ENCODE peak calls at places on chromosomes 13 and 19, in nine cellular contexts. Z is progenitor cell of endocrine pancreas; M is hepatocyte; Y is Kasumi-1; R is A172; W is stimulated activated effector memory CD8-positive, alpha-beta T cell treated with anti-CD3 and anti-CD28 coated beads, Interleukin-12 subunit alpha, Interleukin-12 subunit beta, amount 100 ng/mL, for 72 hours; J is foreskin keratinocyte; N is kidney epithelial cell; E is M059J. U is an unnamed sample.

GRCh38 chr19:39140195-39140516 is 14.6 kb downstream of the PAK4 start:
- DNase-seq in Z (no peak), M (no peak), Y (no peak), R (no peak), W (no peak), J (no peak), N (no peak), E (no peak), U (no peak)

GRCh38 chr19:6260912-6261636 is 18.7 kb downstream of the MLLT1 start:
- DNase-seq in Z (no peak), M (peak; percentile 54), Y (peak; percentile 36), R (no peak), W (no peak), J (no peak), N (no peak), E (peak; percentile 25), U (no peak)

GRCh38 chr19:3407556-3408516 is 41.5 kb downstream of the NFIC start:
- DNase-seq in Z (no peak), M (no peak), Y (no peak), R (no peak), W (no peak), J (no peak), N (no peak), E (no peak), U (no peak)

GRCh38 chr19:31220540-31220939 is 128.7 kb downstream of the TSHZ3 start:
- DNase-seq in Z (no peak), M (no peak), Y (peak; percentile 21), R (peak; percentile 30), W (no peak), J (no peak), N (no peak), E (peak; percentile 28), U (peak; percentile 23)

GRCh38 chr13:96935971-96936370 is 58.3 kb downstream of the OXGR1 start:
- DNase-seq in Z (no peak), M (no peak), Y (no peak), R (no peak), W (no peak), J (no peak), N (no peak), E (no peak), U (no peak)

GRCh38 chr13:80504453-80504852 is 163.5 kb upstream of the SPRY2 start:
- DNase-seq in Z (no peak), M (no peak), Y (no peak), R (no peak), W (no peak), J (no peak), N (no peak), E (no peak), U (no peak)

GRCh38 chr13:23703241-23703640 is 133.0 kb downstream of the TNFRSF19 start:
- DNase-seq in Z (no peak), M (no peak), Y (no peak), R (no peak), W (no peak), J (no peak), N (no peak), E (no peak), U (no peak)

GRCh38 chr19:18208098-18208951 is 4.5 kb upstream of the RAB3A start:
- DNase-seq in Z (no peak), M (no peak), Y (peak; percentile 37), R (no peak), W (peak; percentile 57), J (no peak), N (no peak), E (no peak), U (no peak)

GRCh38 chr19:5308471-5309437 is 31.9 kb downstream of the PTPRS start:
- DNase-seq in Z (no peak), M (peak; percentile 38), Y (no peak), R (peak; percentile 29), W (no peak), J (peak; percentile 61), N (no peak), E (peak; percentile 77), U (no peak)

GRCh38 chr13:94344126-94344863 is 135.2 kb downstream of the DCT start:
- DNase-seq in Z (no peak), M (no peak), Y (no peak), R (no peak), W (no peak), J (no peak), N (no peak), E (no peak), U (no peak)

GRCh38 chr13:112473818-112474217 is 97.7 kb downstream of the SPACA7 start:
- DNase-seq in Z (no peak), M (no peak), Y (no peak), R (no peak), W (no peak), J (no peak), N (no peak), E (no peak), U (no peak)

GRCh38 chr13:37869756-37870488 is at the start of gene TRPC4:
- DNase-seq in Z (peak; percentile 49), M (peak; percentile 78), Y (no peak), R (peak; percentile 59), W (no peak), J (peak; percentile 35), N (peak; percentile 21), E (peak; percentile 90), U (no peak)

GRCh38 chr13:21243045-21243842 is 66.8 kb downstream of the MRPL57 start:
- DNase-seq in Z (no peak), M (no peak), Y (no peak), R (no peak), W (no peak), J (no peak), N (no peak), E (no peak), U (no peak)

GRCh38 chr13:20399961-20400360 is 125.7 kb downstream of the CRYL1 start:
- DNase-seq in Z (no peak), M (no peak), Y (no peak), R (no peak), W (no peak), J (no peak), N (no peak), E (no peak), U (no peak)

GRCh38 chr13:75480691-75481175 is 1.2 kb downstream of the TBC1D4 start:
- DNase-seq in Z (peak; percentile 47), M (peak; percentile 60), Y (peak; percentile 62), R (no peak), W (no peak), J (no peak), N (no peak), E (peak; percentile 55), U (peak; percentile 67)

GRCh38 chr13:71493189-71493588 is 373.8 kb downstream of the DACH1 start:
- DNase-seq in Z (no peak), M (no peak), Y (no peak), R (no peak), W (no peak), J (no peak), N (no peak), E (no peak), U (no peak)

GRCh38 chr19:19956431-19957075 is 55.8 kb downstream of the ZNF93 start:
- DNase-seq in Z (no peak), M (no peak), Y (no peak), R (no peak), W (no peak), J (no peak), N (no peak), E (no peak), U (no peak)

GRCh38 chr13:36552334-36552733 is 120.0 kb downstream of the CCNA1 start:
- DNase-seq in Z (no peak), M (no peak), Y (no peak), R (no peak), W (no peak), J (no peak), N (no peak), E (no peak), U (no peak)

GRCh38 chr13:113791226-113791625 is 32.2 kb downstream of the TMEM255B start:
- DNase-seq in Z (no peak), M (no peak), Y (no peak), R (no peak), W (no peak), J (no peak), N (no peak), E (no peak), U (no peak)

GRCh38 chr19:55341191-55342043 is 1.7 kb downstream of the KMT5C start:
- DNase-seq in Z (peak; percentile 72), M (peak; percentile 91), Y (peak; percentile 50), R (peak; percentile 83), W (peak; percentile 16), J (no peak), N (no peak), E (peak; percentile 55), U (peak; percentile 34)

GRCh38 chr19:50562996-50563395 is 5.2 kb downstream of the LRRC4B start:
- DNase-seq in Z (no peak), M (no peak), Y (no peak), R (no peak), W (no peak), J (no peak), N (no peak), E (no peak), U (no peak)

GRCh38 chr13:30739646-30740642 is 4.6 kb downstream of the ALOX5AP start:
- DNase-seq in Z (no peak), M (no peak), Y (no peak), R (peak; percentile 91), W (peak; percentile 42), J (peak; percentile 81), N (peak; percentile 57), E (peak; percentile 93), U (peak; percentile 91)

GRCh38 chr13:42239644-42240043 is 32.3 kb upstream of the AKAP11 start:
- DNase-seq in Z (no peak), M (no peak), Y (no peak), R (no peak), W (no peak), J (no peak), N (peak; percentile 5), E (peak; percentile 15), U (no peak)

GRCh38 chr19:8393871-8394250 is 3.7 kb downstream of the RAB11B start:
- DNase-seq in Z (no peak), M (no peak), Y (no peak), R (no peak), W (no peak), J (no peak), N (no peak), E (no peak), U (no peak)

GRCh38 chr19:14135985-14136508 is 342 bp downstream of the ASF1B start:
- DNase-seq in Z (no peak), M (no peak), Y (peak; percentile 71), R (no peak), W (no peak), J (no peak), N (no peak), E (no peak), U (no peak)

GRCh38 chr19:17846146-17846545 is 1.6 kb downstream of the JAK3 start:
- DNase-seq in Z (no peak), M (no peak), Y (no peak), R (no peak), W (no peak), J (no peak), N (no peak), E (no peak), U (no peak)

GRCh38 chr19:2478756-2479555 is 3.0 kb downstream of the GADD45B start:
- DNase-seq in Z (no peak), M (peak; percentile 85), Y (peak; percentile 68), R (peak; percentile 72), W (peak; percentile 39), J (no peak), N (no peak), E (peak; percentile 82), U (peak; percentile 64)

GRCh38 chr13:37984357-37984756 is 114.8 kb upstream of the TRPC4 start:
- DNase-seq in Z (no peak), M (no peak), Y (no peak), R (no peak), W (no peak), J (no peak), N (no peak), E (peak; percentile 2), U (no peak)

GRCh38 chr13:30805132-30805537 is 69.8 kb downstream of the ALOX5AP start:
- DNase-seq in Z (no peak), M (no peak), Y (no peak), R (no peak), W (no peak), J (no peak), N (no peak), E (no peak), U (no peak)

GRCh38 chr19:47613165-47614146 is 4.5 kb downstream of the BICRA start:
- DNase-seq in Z (no peak), M (peak; percentile 61), Y (no peak), R (no peak), W (no peak), J (no peak), N (no peak), E (peak; percentile 58), U (no peak)

GRCh38 chr19:43407416-43408005 is 7.2 kb upstream of the TEX101 start:
- DNase-seq in Z (no peak), M (no peak), Y (no peak), R (no peak), W (no peak), J (no peak), N (no peak), E (no peak), U (no peak)

U was measured in AML-193.